ENCODE peak calls at places on chromosomes 6 and 20, in five cellular contexts. X is A549, L is H9, Z is endothelial cell of umbilical vein, C is GM23338. G is an unnamed sample.
A peak's percentile ranks its signal among the peaks of the same experiment; 100 is the strongest.

GRCh38 chr6:170031096-170031471 is 259.8 kb downstream of the DLL1 start:
- DNase-seq in X (no peak), L (no peak), Z (no peak), C (no peak), G (no peak)

GRCh38 chr6:96991618-96992355 is 67.3 kb downstream of the KLHL32 start:
- DNase-seq in X (no peak), L (no peak), Z (no peak), C (no peak), G (peak; percentile 19)

GRCh38 chr20:36153754-36154695 is 515 bp upstream of the EPB41L1 start:
- DNase-seq in X (peak; percentile 60), L (peak; percentile 85), Z (peak; percentile 56), C (peak; percentile 86), G (peak; percentile 99)

GRCh38 chr20:46631212-46631869 is 19.9 kb downstream of the SLC13A3 start:
- DNase-seq in X (peak; percentile 17), L (no peak), Z (no peak), C (no peak), G (no peak)

GRCh38 chr20:59634435-59635005 is 30.2 kb downstream of the PHACTR3 start:
- DNase-seq in X (no peak), L (no peak), Z (no peak), C (no peak), G (no peak)

GRCh38 chr20:41169791-41170351 is 32.5 kb downstream of the PLCG1 start:
- DNase-seq in X (no peak), L (no peak), Z (no peak), C (no peak), G (peak; percentile 97)

GRCh38 chr20:9500121-9500911 is 14.1 kb upstream of the LAMP5 start:
- DNase-seq in X (no peak), L (no peak), Z (no peak), C (no peak), G (no peak)

GRCh38 chr6:150273457-150274309 is 95.1 kb upstream of the IYD start:
- DNase-seq in X (no peak), L (no peak), Z (no peak), C (no peak), G (no peak)

GRCh38 chr6:136685540-136686108 is 106.7 kb downstream of the MAP3K5 start:
- DNase-seq in X (no peak), L (no peak), Z (no peak), C (no peak), G (peak; percentile 1)

GRCh38 chr20:45021626-45022025 is 55.3 kb downstream of the STK4 start:
- DNase-seq in X (no peak), L (no peak), Z (no peak), C (no peak), G (no peak)
- H3K4me2 ChIP-seq in X (no peak overlapping the region), L (no peak overlapping the region), Z (no peak overlapping the region), C (no peak overlapping the region), G (no peak overlapping the region)

DNA sequence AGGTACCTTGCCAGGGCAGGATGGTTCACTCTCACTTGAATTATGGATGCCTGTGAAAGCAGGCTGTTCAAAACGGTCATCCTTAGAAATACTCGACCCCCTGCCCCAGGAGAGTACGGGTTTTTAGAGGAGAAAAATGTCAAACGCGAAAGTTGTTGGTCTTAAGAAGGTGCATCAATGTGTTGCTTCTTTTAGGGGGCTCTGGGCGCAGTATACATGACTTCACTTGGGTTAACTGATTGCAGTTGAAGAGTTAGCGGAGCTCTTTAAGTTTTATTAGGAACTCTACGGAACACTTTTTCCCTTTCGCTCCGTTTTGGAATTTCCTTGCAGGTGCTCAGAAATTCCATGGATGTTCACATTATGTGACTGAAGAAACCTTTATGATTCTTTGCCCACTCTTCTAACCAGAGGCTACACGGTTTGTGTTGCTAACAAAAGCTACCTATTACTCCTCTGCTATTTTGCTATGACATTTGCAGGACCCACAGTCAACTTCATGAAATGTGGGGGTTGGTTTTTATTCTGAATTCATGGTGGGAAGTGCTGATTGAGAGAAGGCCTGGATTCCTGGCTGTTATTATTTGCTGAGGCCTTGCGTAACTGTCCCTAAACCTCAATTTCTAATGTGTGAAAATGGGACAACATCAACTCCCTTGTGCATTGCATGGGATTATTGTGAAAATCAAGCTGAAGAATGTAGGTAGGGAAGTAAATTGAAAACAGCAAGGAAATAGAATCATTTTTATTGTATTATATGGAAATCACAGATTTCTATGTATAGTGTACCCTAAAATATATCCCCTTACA is 845 bp downstream of the ENPP1 start:
- DNase-seq in X (no peak), L (no peak), Z (no peak), C (no peak), G (peak; percentile 43)
- H3K27ac ChIP-seq in X (peak overlapping the region; percentile 95), L (no peak overlapping the region), Z (no peak overlapping the region), C (no peak overlapping the region), G (peak overlapping the region; percentile 46)

GRCh38 chr6:56806368-56806767 is 148.5 kb upstream of the BEND6 start:
- DNase-seq in X (no peak), L (no peak), Z (no peak), C (no peak), G (no peak)

GRCh38 chr6:56804996-56805395 is 149.9 kb upstream of the BEND6 start:
- DNase-seq in X (peak; percentile 38), L (no peak), Z (peak; percentile 80), C (no peak), G (no peak)

GRCh38 chr6:56808871-56809359 is 146.0 kb upstream of the BEND6 start:
- DNase-seq in X (peak; percentile 80), L (no peak), Z (no peak), C (peak; percentile 29), G (no peak)

GRCh38 chr6:56807992-56808342 is 146.9 kb upstream of the BEND6 start:
- DNase-seq in X (peak; percentile 69), L (no peak), Z (no peak), C (peak; percentile 34), G (no peak)

GRCh38 chr6:56807335-56807991 is 147.4 kb upstream of the BEND6 start:
- DNase-seq in X (no peak), L (no peak), Z (no peak), C (no peak), G (no peak)
- H3K4me1 ChIP-seq in X (peaks cover 85% of the 10 kb centered on the region), L (peaks cover 2% of the 10 kb centered on the region), Z (peaks cover 26% of the 10 kb centered on the region), C (peaks cover 51% of the 10 kb centered on the region), G (peaks cover 70% of the 10 kb centered on the region)

GRCh38 chr6:55016261-55016660 is 158.1 kb upstream of the HCRTR2 start:
- DNase-seq in X (no peak), L (no peak), Z (no peak), C (no peak), G (no peak)

GRCh38 chr6:55014321-55015088 is 159.8 kb upstream of the HCRTR2 start:
- DNase-seq in X (no peak), L (no peak), Z (no peak), C (no peak), G (no peak)

GRCh38 chr6:55012454-55012853 is 161.9 kb upstream of the HCRTR2 start:
- DNase-seq in X (no peak), L (no peak), Z (no peak), C (no peak), G (no peak)

GRCh38 chr6:55009114-55009513 is 162.5 kb downstream of the FAM83B start:
- DNase-seq in X (no peak), L (peak; percentile 56), Z (no peak), C (peak; percentile 23), G (peak; percentile 35)

GRCh38 chr6:55011034-55011433 is 163.3 kb upstream of the HCRTR2 start:
- DNase-seq in X (no peak), L (no peak), Z (no peak), C (peak; percentile 46), G (no peak)
- H3K4me2 ChIP-seq in X (no peak overlapping the region), L (no peak overlapping the region), Z (no peak overlapping the region), C (no peak overlapping the region), G (no peak overlapping the region)

GRCh38 chr6:75856902-75857301 is 107.9 kb downstream of the MYO6 start:
- DNase-seq in X (no peak), L (no peak), Z (no peak), C (no peak), G (no peak)

GRCh38 chr6:75850026-75850385 is 101.0 kb downstream of the MYO6 start:
- DNase-seq in X (no peak), L (no peak), Z (peak; percentile 52), C (no peak), G (no peak)

GRCh38 chr6:75855047-75855446 is 106.0 kb downstream of the MYO6 start:
- DNase-seq in X (peak; percentile 76), L (no peak), Z (peak; percentile 67), C (peak; percentile 87), G (peak; percentile 34)

GRCh38 chr6:75852721-75853120 is 103.7 kb downstream of the MYO6 start:
- DNase-seq in X (peak; percentile 61), L (no peak), Z (peak; percentile 69), C (no peak), G (no peak)

DNA sequence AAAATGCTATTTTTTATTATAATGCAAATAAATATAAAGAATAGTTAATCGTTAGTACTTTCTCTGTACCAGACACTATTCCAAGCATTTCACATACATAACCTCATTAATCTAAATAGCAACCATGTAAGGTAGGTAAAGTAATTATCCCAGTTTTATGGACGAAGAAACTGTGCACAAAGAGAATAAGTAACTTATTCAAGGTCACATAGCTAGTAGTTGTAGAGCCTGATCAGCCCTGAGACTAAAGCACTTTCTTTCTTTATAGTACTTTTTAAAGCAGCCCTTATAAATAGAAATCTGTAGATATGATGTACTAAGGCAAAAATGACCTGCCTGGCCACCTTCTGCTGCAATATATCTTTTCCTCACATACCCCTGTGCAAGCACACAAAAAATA is 104.8 kb downstream of the MYO6 start:
- DNase-seq in X (no peak), L (no peak), Z (no peak), C (no peak), G (no peak)
- H3K27ac ChIP-seq in X (no peak overlapping the region), L (no peak overlapping the region), Z (no peak overlapping the region), C (no peak overlapping the region), G (no peak overlapping the region)

G was measured in osteoblast.